ENCODE peak calls at places on chromosomes 11 and 22, in four cellular contexts. M is HEK293T; U is stimulated activated CD4-positive, alpha-beta T cell treated with anti-CD3 and anti-CD28 coated beads, Interleukin-12 subunit alpha, Interleukin-12 subunit beta, amount 100 ng/mL, for 48 hours; Q is NCI-H1105 treated with DMSO at 0.1 percent for 48 hours. J is an unnamed sample.

GRCh38 chr22:30206964-30207363 is 39.6 kb downstream of the LIF start:
- DNase-seq in M (no peak), U (no peak), Q (no peak), J (no peak)

GRCh38 chr11:10694481-10695239 is 1.1 kb upstream of the IRAG1 start:
- DNase-seq in M (no peak), U (no peak), Q (no peak), J (no peak)

GRCh38 chr11:11211888-11212287 is 141.2 kb downstream of the CSNK2A3 start:
- DNase-seq in M (no peak), U (no peak), Q (peak), J (no peak)

GRCh38 chr11:78244546-78245315 is 56.0 kb downstream of the USP35 start:
- DNase-seq in M (no peak), U (no peak), Q (no peak), J (no peak)

GRCh38 chr11:116833816-116834534 is 3.4 kb downstream of the APOA1 start:
- DNase-seq in M (no peak), U (no peak), Q (no peak), J (no peak)

GRCh38 chr11:12643029-12643428 is 31.2 kb upstream of the TEAD1 start:
- DNase-seq in M (no peak), U (no peak), Q (no peak), J (no peak)

GRCh38 chr11:66694056-66694410 is 16.3 kb upstream of the RBM4B start:
- DNase-seq in M (no peak), U (no peak), Q (no peak), J (no peak)

GRCh38 chr11:67284811-67285540 is 4.1 kb upstream of the ANKRD13D start:
- DNase-seq in M (no peak), U (no peak), Q (no peak), J (no peak)

GRCh38 chr11:563812-564578 is 3.2 kb downstream of the RASSF7 start:
- DNase-seq in M (no peak), U (no peak), Q (no peak), J (peak)

GRCh38 chr11:130581631-130582030 is 133.2 kb downstream of the ADAMTS15 start:
- DNase-seq in M (no peak), U (no peak), Q (no peak), J (no peak)

GRCh38 chr11:34223021-34223813 is 117.8 kb downstream of the NAT10 start:
- DNase-seq in M (peak), U (no peak), Q (no peak), J (no peak)

GRCh38 chr11:8709002-8709672 is 26.5 kb downstream of the RPL27A start:
- DNase-seq in M (no peak), U (no peak), Q (no peak), J (no peak)

GRCh38 chr11:108960498-108960897 is 295.6 kb downstream of the DDX10 start:
- DNase-seq in M (no peak), U (no peak), Q (no peak), J (no peak)

J was measured in type B pancreatic cell.